ENCODE peak calls at places on chromosomes 1 and 21, in four cellular contexts. M is activated T-helper 1 cell treated with anti-CD3 and anti-CD28 coated beads, Interleukin-2, amount 50 U/mL, for 16 hours; I is astrocyte of the spinal cord; A is nephron progenitor cell. U is an unnamed sample.

GRCh38 chr1:112849425-112849966 is 106.5 kb downstream of the SLC16A1 start:
- DNase-seq in A (peak; percentile 56), M (no peak), I (peak; percentile 50), U (peak; percentile 90)

GRCh38 chr1:177131723-177132122 is 32.8 kb downstream of the ASTN1 start:
- DNase-seq in I (no peak), A (no peak), M (no peak), U (no peak)

GRCh38 chr21:34278451-34278850 is 85.4 kb upstream of the KCNE2 start:
- DNase-seq in M (no peak), I (no peak), A (no peak), U (no peak)

GRCh38 chr1:5937373-5937857 is 54.8 kb downstream of the NPHP4 start:
- DNase-seq in M (no peak), I (no peak), A (no peak), U (no peak)

GRCh38 chr1:109011335-109011734 is 30.6 kb downstream of the WDR47 start:
- DNase-seq in A (no peak), M (no peak), I (peak; percentile 5), U (no peak)

GRCh38 chr1:185439727-185440415 is 122.8 kb upstream of the IVNS1ABP start:
- DNase-seq in I (peak; percentile 64), A (no peak), M (no peak), U (peak; percentile 24)

GRCh38 chr1:245363821-245364220 is 209.0 kb downstream of the KIF26B start:
- DNase-seq in M (no peak), A (peak; percentile 25), I (peak; percentile 12), U (no peak)

GRCh38 chr1:42311138-42311537 is 23.9 kb downstream of the FOXJ3 start:
- DNase-seq in M (no peak), A (no peak), I (no peak), U (no peak)

GRCh38 chr21:44018813-44019567 is 6.9 kb downstream of the TRAPPC10 start:
- DNase-seq in I (no peak), M (no peak), A (no peak), U (no peak)

GRCh38 chr21:33993286-33994231 is 78.0 kb upstream of the ATP5PO start:
- DNase-seq in I (no peak), M (no peak), A (no peak), U (peak; percentile 45)

GRCh38 chr21:32772281-32773047 is 909 bp upstream of the PAXBP1 start:
- DNase-seq in A (no peak), M (no peak), I (no peak), U (peak; percentile 60)

GRCh38 chr1:39701092-39701460 is 9.8 kb upstream of the HPCAL4 start:
- DNase-seq in A (no peak), I (peak; percentile 46), M (no peak), U (no peak)

GRCh38 chr21:45082715-45083114 is 8.3 kb downstream of the ADARB1 start:
- DNase-seq in I (no peak), M (no peak), A (no peak), U (no peak)

GRCh38 chr1:65792671-65793358 is at the start of gene PDE4B:
- DNase-seq in I (peak; percentile 43), A (peak; percentile 75), M (no peak), U (peak; percentile 22)

GRCh38 chr21:21057349-21058062 is 59.3 kb downstream of the NCAM2 start:
- DNase-seq in M (no peak), I (no peak), A (no peak), U (no peak)

GRCh38 chr1:23196627-23197328 is 20.5 kb downstream of the HTR1D start:
- DNase-seq in A (no peak), M (no peak), I (peak; percentile 99), U (peak; percentile 84)

GRCh38 chr1:24193046-24193445 is 6.0 kb upstream of the IFNLR1 start:
- DNase-seq in M (no peak), I (no peak), A (no peak), U (no peak)

GRCh38 chr1:116175621-116176020 is 64.4 kb downstream of the MAB21L3 start:
- DNase-seq in A (no peak), M (no peak), I (no peak), U (no peak)

GRCh38 chr1:25566186-25566729 is 22.9 kb downstream of the LDLRAP1 start:
- DNase-seq in I (no peak), A (no peak), M (no peak), U (no peak)

GRCh38 chr21:35933466-35933865 is 126.9 kb downstream of the SETD4 start:
- DNase-seq in I (peak; percentile 87), M (no peak), A (no peak), U (peak; percentile 90)

GRCh38 chr1:2129256-2129943 is 65.2 kb downstream of the FAAP20 start:
- DNase-seq in I (no peak), M (no peak), A (no peak), U (no peak)

U was measured in endothelial cell of umbilical vein.